ENCODE peak calls at places on chromosome 21, in eight cellular contexts. M is NCI-H1105 treated with DMSO at 0.1 percent for 48 hours, E is NCI-H526 treated with DMSO at 0.1 percent for 48 hours, D is neural crest cell, Z is H4, I is BJ, N is GM04504, Y is NCI-H2171. U is an unnamed sample.

GRCh38 chr21:37712204-37712934 is 203.9 kb downstream of the KCNJ6 start:
- DNase-seq in Z (peak), E (peak), D (peak), I (no peak), N (peak), Y (no peak), M (peak), U (no peak)

GRCh38 chr21:16116798-16117197 is 387.0 kb downstream of the USP25 start:
- DNase-seq in D (no peak), Z (no peak), M (no peak), E (no peak), I (no peak), Y (no peak), N (no peak), U (no peak)

GRCh38 chr21:25107708-25108107 is 499.6 kb downstream of the MRPL39 start:
- DNase-seq in Z (peak), Y (no peak), M (no peak), D (no peak), E (no peak), N (peak), I (no peak), U (no peak)

GRCh38 chr21:28986677-28987076 is 6.0 kb downstream of the LTN1 start:
- DNase-seq in N (no peak), I (no peak), D (no peak), Y (no peak), E (no peak), Z (no peak), M (no peak), U (no peak)

GRCh38 chr21:17848228-17848627 is 29.1 kb upstream of the C21orf91 start:
- DNase-seq in I (peak), N (peak), M (no peak), D (no peak), E (no peak), Z (peak), Y (no peak), U (no peak)

GRCh38 chr21:42080788-42081083 is 9.6 kb downstream of the UMODL1 start:
- DNase-seq in Z (no peak), Y (no peak), E (peak), M (no peak), I (peak), D (no peak), N (peak), U (no peak)

GRCh38 chr21:45640888-45641479 is 2.5 kb upstream of the PCBP3 start:
- DNase-seq in D (no peak), Z (peak), I (no peak), E (no peak), Y (no peak), M (no peak), N (peak), U (no peak)

GRCh38 chr21:41207401-41208388 is 39.7 kb downstream of the BACE2 start:
- DNase-seq in I (peak), D (no peak), Y (no peak), N (peak), E (peak), M (peak), Z (no peak), U (peak)

GRCh38 chr21:43361493-43362296 is 65.2 kb downstream of the SIK1 start:
- DNase-seq in I (no peak), Y (no peak), N (no peak), D (no peak), Z (no peak), E (peak), M (no peak), U (no peak)

GRCh38 chr21:44475266-44475665 is 20.0 kb downstream of the LRRC3 start:
- DNase-seq in I (no peak), M (no peak), N (no peak), E (no peak), D (no peak), Y (no peak), Z (no peak), U (no peak)

U was measured in coronary artery.